ENCODE peak calls at places on chromosomes 3 and 15, in four cellular contexts. Q, T, F and H are unnamed samples.

GRCh38 chr3:50654196-50654595 is 20.5 kb upstream of the DOCK3 start:
- DNase-seq in T (no peak), Q (no peak), F (no peak), H (no peak)

GRCh38 chr15:66578286-66578875 is 12.6 kb upstream of the LCTL start:
- DNase-seq in Q (no peak), T (peak; percentile 51), F (no peak), H (no peak)

GRCh38 chr3:7074217-7074616 is 213.3 kb downstream of the GRM7 start:
- DNase-seq in T (no peak), F (no peak), Q (no peak), H (no peak)

GRCh38 chr3:88141458-88142083 is 8.2 kb upstream of the C3orf38 start:
- DNase-seq in F (no peak), T (peak; percentile 76), Q (no peak), H (peak; percentile 62)

GRCh38 chr3:172394692-172395091 is 53.6 kb downstream of the GHSR start:
- DNase-seq in T (no peak), F (no peak), Q (no peak), H (no peak)

GRCh38 chr3:7536510-7536909 is 675.6 kb downstream of the GRM7 start:
- DNase-seq in Q (no peak), F (no peak), T (no peak), H (no peak)

GRCh38 chr3:81650187-81650586 is 111.3 kb downstream of the GBE1 start:
- DNase-seq in F (no peak), Q (no peak), T (no peak), H (no peak)

GRCh38 chr15:98823012-98823458 is 174.7 kb downstream of the IGF1R start:
- DNase-seq in F (no peak), Q (no peak), T (peak; percentile 91), H (peak; percentile 69)

GRCh38 chr3:16252988-16253387 is 11.8 kb downstream of the DPH3 start:
- DNase-seq in Q (no peak), T (no peak), F (no peak), H (no peak)

GRCh38 chr3:4583441-4583840 is 90.3 kb downstream of the ITPR1 start:
- DNase-seq in T (peak; percentile 27), Q (no peak), F (no peak), H (no peak)

GRCh38 chr3:188294113-188294512 is 140.2 kb downstream of the LPP start:
- DNase-seq in F (no peak), T (no peak), Q (no peak), H (no peak)

GRCh38 chr3:114019486-114019885 is 36.8 kb downstream of the CCDC191 start:
- DNase-seq in T (no peak), F (no peak), Q (no peak), H (no peak)

GRCh38 chr3:123194552-123194951 is 7.2 kb upstream of the SEC22A start:
- DNase-seq in F (no peak), T (peak; percentile 6), Q (peak; percentile 51), H (no peak)

GRCh38 chr3:52817860-52818259 is 12.6 kb downstream of the ITIH4 start:
- DNase-seq in Q (no peak), F (no peak), T (no peak), H (no peak)

GRCh38 chr3:142660904-142661303 is 62.9 kb upstream of the TRPC1 start:
- DNase-seq in Q (no peak), F (no peak), T (no peak), H (no peak)

GRCh38 chr3:115401891-115402501 is 221.3 kb upstream of the GAP43 start:
- DNase-seq in Q (no peak), F (no peak), T (peak; percentile 70), H (peak; percentile 60)

GRCh38 chr15:25900901-25901300 is 37.8 kb upstream of the ATP10A start:
- DNase-seq in F (no peak), Q (no peak), T (peak; percentile 95), H (peak; percentile 67)

GRCh38 chr3:79233431-79234060 is 534.3 kb downstream of the ROBO1 start:
- DNase-seq in F (no peak), Q (no peak), T (no peak), H (no peak)

GRCh38 chr15:70964686-70965085 is 72.1 kb downstream of the LRRC49 start:
- DNase-seq in T (no peak), F (no peak), Q (no peak), H (no peak)

GRCh38 chr3:39249453-39250115 is 30.3 kb downstream of the CX3CR1 start:
- DNase-seq in Q (no peak), F (no peak), T (peak; percentile 10), H (no peak)

GRCh38 chr3:149596136-149596770 is 61.6 kb downstream of the WWTR1 start:
- DNase-seq in F (no peak), T (peak; percentile 47), Q (no peak), H (no peak)

GRCh38 chr15:63524316-63525015 is 20.1 kb downstream of the USP3 start:
- DNase-seq in F (no peak), T (no peak), Q (no peak), H (no peak)

GRCh38 chr15:48300038-48300437 is 31.2 kb upstream of the DUT start:
- DNase-seq in F (no peak), T (no peak), Q (no peak), H (no peak)

GRCh38 chr15:85690546-85691226 is 104.0 kb downstream of the KLHL25 start:
- DNase-seq in Q (no peak), T (no peak), F (no peak), H (no peak)

GRCh38 chr3:111227216-111227615 is 155.6 kb downstream of the NECTIN3 start:
- DNase-seq in Q (no peak), F (no peak), T (peak; percentile 87), H (peak; percentile 62)

GRCh38 chr3:172221550-172221949 is 182.2 kb downstream of the FNDC3B start:
- DNase-seq in F (no peak), T (peak; percentile 94), Q (no peak), H (peak; percentile 53)

GRCh38 chr15:92683511-92683834 is 27.9 kb upstream of the FAM174B start:
- DNase-seq in T (peak; percentile 14), Q (peak; percentile 72), F (no peak), H (no peak)

GRCh38 chr3:15055019-15055557 is 10.0 kb downstream of the MRPS25 start:
- DNase-seq in Q (no peak), F (no peak), T (peak; percentile 68), H (no peak)

GRCh38 chr15:83284563-83285283 is at the start of gene BNC1:
- DNase-seq in F (no peak), T (no peak), Q (no peak), H (no peak)

DNA sequence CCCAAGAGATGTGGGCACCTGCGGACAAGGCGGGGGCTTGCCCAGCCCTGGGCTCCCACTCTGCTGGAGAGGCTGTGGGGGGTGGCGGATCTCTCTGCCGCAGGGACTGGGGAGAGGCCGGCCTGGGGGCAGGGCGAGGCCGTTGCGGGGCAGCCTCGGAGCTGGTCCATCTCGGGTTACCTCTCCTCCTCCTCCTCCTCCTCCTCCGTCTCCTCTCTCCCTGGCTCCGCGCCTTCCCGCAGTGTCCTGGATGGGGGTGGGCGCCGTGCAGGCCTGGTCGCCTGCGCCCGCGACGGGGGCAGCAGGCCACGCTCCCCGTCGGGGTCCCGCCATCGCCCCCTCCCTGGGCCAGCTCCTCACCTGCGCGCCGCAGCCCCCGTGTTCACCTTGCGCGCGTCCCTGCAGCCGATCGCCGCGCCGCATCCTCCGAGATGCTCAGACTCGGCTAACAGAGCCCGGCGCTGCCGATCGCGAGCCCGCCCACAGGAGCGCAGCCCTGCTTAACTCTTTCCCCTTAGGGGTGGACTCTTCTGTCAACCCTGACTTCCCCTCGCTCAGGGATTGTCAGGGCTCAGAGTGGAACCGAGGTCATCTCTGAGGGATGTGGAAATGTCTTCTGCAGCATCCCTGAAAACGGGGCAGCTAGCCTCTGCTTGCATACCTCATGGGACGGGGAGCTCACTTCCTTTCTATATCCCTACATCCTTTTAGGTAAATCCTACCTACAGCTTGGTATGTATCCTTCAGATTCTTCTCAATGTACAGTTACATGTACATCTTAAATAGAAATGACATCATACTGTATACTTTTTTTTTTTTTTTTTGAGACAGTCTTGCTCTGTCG is at the start of gene PRRT3:
- DNase-seq in Q (peak; percentile 45), T (peak; percentile 35), F (no peak), H (no peak)
- H3K4me3 ChIP-seq in Q (peak within 1 kb of the TSS; percentile 65), T (peak within 1 kb of the TSS; percentile 55), F (peak within 1 kb of the TSS; percentile 69), H (peak within 1 kb of the TSS; percentile 58)

GRCh38 chr15:79308874-79309273 is 2.0 kb upstream of the TMED3 start:
- DNase-seq in T (no peak), F (no peak), Q (no peak), H (no peak)
- H3K4me3 ChIP-seq in T (no peak overlapping the region), F (no peak overlapping the region), Q (no peak overlapping the region), H (no peak overlapping the region)

GRCh38 chr3:169147246-169148008 is 516.1 kb downstream of the MECOM start:
- DNase-seq in F (no peak), T (peak; percentile 29), Q (peak; percentile 52), H (peak; percentile 28)

GRCh38 chr3:169149349-169149890 is 514.1 kb downstream of the MECOM start:
- DNase-seq in F (peak; percentile 83), Q (peak; percentile 93), T (peak; percentile 66), H (peak; percentile 35)

GRCh38 chr3:169150343-169150742 is 513.2 kb downstream of the MECOM start:
- DNase-seq in F (no peak), T (no peak), Q (no peak), H (no peak)

GRCh38 chr3:169146866-169147245 is 516.7 kb downstream of the MECOM start:
- DNase-seq in Q (no peak), T (no peak), F (no peak), H (no peak)

DNA sequence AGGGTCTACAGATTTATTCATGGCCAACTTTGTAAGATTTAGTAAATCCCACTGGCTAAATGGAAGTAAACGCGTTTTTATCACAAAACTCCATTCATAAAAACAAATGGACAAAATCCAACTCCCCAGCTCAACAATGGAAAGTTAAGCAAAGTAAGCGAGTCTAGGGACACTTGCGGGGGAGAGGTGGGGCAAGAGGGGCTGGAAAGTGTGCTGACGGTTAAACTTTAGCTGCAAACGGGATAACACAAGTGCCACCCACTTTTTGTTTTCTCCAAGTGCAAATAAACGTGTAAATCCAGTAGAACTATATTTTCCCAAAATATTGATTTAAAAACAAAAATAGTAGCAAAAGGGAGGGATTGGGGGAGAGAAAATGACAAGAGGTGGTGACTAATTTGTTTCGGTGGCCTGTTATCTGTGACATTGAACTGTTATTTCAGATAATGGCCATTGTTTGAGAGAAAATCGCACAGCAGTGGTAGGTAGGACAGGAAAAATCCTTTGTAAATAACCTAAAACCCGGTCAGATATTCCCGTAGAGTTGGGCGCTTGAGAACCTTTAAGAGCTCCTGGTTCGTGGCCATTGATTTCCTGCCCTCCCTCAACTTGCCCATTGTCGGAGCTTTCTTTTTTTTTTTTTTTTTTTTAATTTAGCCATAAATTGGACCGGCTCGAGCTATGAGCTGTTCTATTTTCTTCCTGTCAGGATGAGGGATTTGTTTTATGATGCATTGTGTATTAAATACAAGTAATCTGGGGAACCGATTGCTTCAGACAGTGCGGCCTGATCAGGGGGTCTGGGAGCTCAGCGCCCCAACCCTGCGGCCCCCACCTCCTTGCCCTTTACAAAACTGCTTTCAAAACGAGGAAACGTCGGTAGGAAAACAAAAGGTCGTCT is 514.8 kb downstream of the MECOM start:
- DNase-seq in F (no peak), Q (peak; percentile 31), T (no peak), H (no peak)
- H3K4me3 ChIP-seq in F (peak overlapping the region; percentile 52), Q (peak overlapping the region; percentile 56), T (peak overlapping the region; percentile 30), H (peak overlapping the region; percentile 40)

DNA sequence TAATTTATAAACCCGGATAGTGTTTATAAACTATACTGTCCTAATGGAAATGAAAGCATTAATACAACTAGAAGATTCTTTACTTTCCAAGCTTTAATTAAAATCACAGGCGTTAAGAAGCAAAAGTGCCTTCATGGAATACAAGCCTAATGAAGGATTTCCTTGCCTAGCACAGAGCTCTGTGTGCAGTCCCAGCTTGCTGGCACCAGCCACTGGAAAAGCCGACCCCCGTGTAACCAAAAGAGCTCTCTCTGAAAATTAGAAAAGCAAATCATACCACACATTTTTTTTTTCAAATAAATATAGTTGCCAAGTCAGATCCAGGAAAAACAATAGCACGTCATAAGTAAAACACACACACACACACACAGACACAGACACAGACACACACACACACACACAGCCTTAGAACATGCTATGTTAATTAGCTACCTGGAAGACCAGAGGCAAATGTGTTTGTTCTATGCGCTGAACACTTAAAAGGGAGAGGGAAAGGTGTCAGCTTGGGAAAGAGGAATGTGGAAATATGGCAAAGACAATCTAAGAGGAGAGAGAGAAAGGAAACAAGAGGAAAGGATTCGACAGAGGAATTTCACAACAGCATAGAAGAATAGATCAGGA is 1084.2 kb downstream of the TUSC7 start:
- DNase-seq in Q (no peak), T (peak; percentile 4), F (no peak), H (no peak)
- H3K4me3 ChIP-seq in Q (no peak overlapping the region), T (no peak overlapping the region), F (no peak overlapping the region), H (no peak overlapping the region)